ENCODE peak calls at places on chromosomes 13 and 19, in four cellular contexts. One of them, this sample, is unnamed. For H3K4me1 and H3K36me3, the result is how much of the 10 kb centered on the place peaks cover.

GRCh38 chr19:58387338-58388174 is 487 bp downstream of the RPS5 start:
- DNase-seq in IMR-90: no peak
- DNase-seq in aorta: no peak
- DNase-seq in CD4-positive, CD25-positive, alpha-beta regulatory T cell: no peak
- DNase-seq in this sample: no peak

GRCh38 chr13:33932765-33933406 is 114.9 kb downstream of the RFC3 start:
- DNase-seq in IMR-90: peak
- DNase-seq in aorta: no peak
- DNase-seq in CD4-positive, CD25-positive, alpha-beta regulatory T cell: no peak
- DNase-seq in this sample: no peak

GRCh38 chr13:39516140-39516539 is 86.9 kb downstream of the LHFPL6 start:
- DNase-seq in IMR-90: no peak
- DNase-seq in aorta: no peak
- DNase-seq in CD4-positive, CD25-positive, alpha-beta regulatory T cell: no peak
- DNase-seq in this sample: no peak

GRCh38 chr19:47068246-47068645 is 19.8 kb upstream of the TMEM160 start:
- DNase-seq in IMR-90: no peak
- DNase-seq in aorta: no peak
- DNase-seq in CD4-positive, CD25-positive, alpha-beta regulatory T cell: no peak
- DNase-seq in this sample: no peak

GRCh38 chr19:7500811-7501450 is 12.1 kb upstream of the PEX11G start:
- DNase-seq in IMR-90: peak
- DNase-seq in aorta: no peak
- DNase-seq in CD4-positive, CD25-positive, alpha-beta regulatory T cell: no peak
- DNase-seq in this sample: peak

GRCh38 chr13:112233716-112234115 is 142.4 kb upstream of the SPACA7 start:
- DNase-seq in IMR-90: no peak
- DNase-seq in aorta: no peak
- DNase-seq in CD4-positive, CD25-positive, alpha-beta regulatory T cell: no peak
- DNase-seq in this sample: no peak

GRCh38 chr19:49430678-49431329 is 5.6 kb downstream of the GFY start:
- DNase-seq in IMR-90: no peak
- DNase-seq in aorta: no peak
- DNase-seq in CD4-positive, CD25-positive, alpha-beta regulatory T cell: no peak
- DNase-seq in this sample: no peak

GRCh38 chr19:8926341-8926740 is 83.9 kb downstream of the MUC16 start:
- DNase-seq in IMR-90: no peak
- DNase-seq in aorta: no peak
- DNase-seq in CD4-positive, CD25-positive, alpha-beta regulatory T cell: no peak
- DNase-seq in this sample: no peak

GRCh38 chr19:8363803-8364771 is at the start of gene ANGPTL4:
- DNase-seq in IMR-90: peak
- DNase-seq in aorta: peak
- DNase-seq in CD4-positive, CD25-positive, alpha-beta regulatory T cell: peak
- DNase-seq in this sample: peak

GRCh38 chr13:108095036-108095435 is 120.3 kb downstream of the LIG4 start:
- DNase-seq in IMR-90: no peak
- DNase-seq in aorta: no peak
- DNase-seq in CD4-positive, CD25-positive, alpha-beta regulatory T cell: no peak
- DNase-seq in this sample: no peak

GRCh38 chr13:99796175-99796819 is 175.3 kb downstream of the ZIC5 start:
- DNase-seq in IMR-90: peak
- DNase-seq in aorta: no peak
- DNase-seq in CD4-positive, CD25-positive, alpha-beta regulatory T cell: no peak
- DNase-seq in this sample: peak

GRCh38 chr19:16496613-16496983 is 404 bp downstream of the C19orf44 start:
- DNase-seq in IMR-90: peak
- DNase-seq in aorta: no peak
- DNase-seq in CD4-positive, CD25-positive, alpha-beta regulatory T cell: no peak
- DNase-seq in this sample: peak

GRCh38 chr13:114130131-114130707 is 2.2 kb downstream of the RASA3 start:
- DNase-seq in IMR-90: no peak
- DNase-seq in aorta: peak
- DNase-seq in CD4-positive, CD25-positive, alpha-beta regulatory T cell: no peak
- DNase-seq in this sample: no peak

GRCh38 chr19:48994035-48994386 is 324 bp downstream of the RUVBL2 start:
- DNase-seq in IMR-90: no peak
- DNase-seq in aorta: no peak
- DNase-seq in CD4-positive, CD25-positive, alpha-beta regulatory T cell: no peak
- DNase-seq in this sample: no peak

GRCh38 chr19:56959211-56959610 is 118.7 kb upstream of the PEG3 start:
- DNase-seq in IMR-90: no peak
- DNase-seq in aorta: no peak
- DNase-seq in CD4-positive, CD25-positive, alpha-beta regulatory T cell: no peak
- DNase-seq in this sample: no peak

GRCh38 chr13:69761581-69761980 is 346.0 kb upstream of the ATXN8OS start:
- DNase-seq in IMR-90: no peak
- DNase-seq in aorta: no peak
- DNase-seq in CD4-positive, CD25-positive, alpha-beta regulatory T cell: no peak
- DNase-seq in this sample: no peak

GRCh38 chr13:113532156-113532806 is 41.8 kb upstream of the DCUN1D2 start:
- DNase-seq in IMR-90: peak
- DNase-seq in aorta: no peak
- DNase-seq in CD4-positive, CD25-positive, alpha-beta regulatory T cell: no peak
- DNase-seq in this sample: peak

GRCh38 chr19:45826934-45827333 is 11.8 kb upstream of the RSPH6A start:
- DNase-seq in IMR-90: no peak
- DNase-seq in aorta: no peak
- DNase-seq in CD4-positive, CD25-positive, alpha-beta regulatory T cell: no peak
- DNase-seq in this sample: no peak

GRCh38 chr19:6379744-6380143 is 4.0 kb upstream of the PSPN start:
- DNase-seq in IMR-90: no peak
- DNase-seq in aorta: no peak
- DNase-seq in CD4-positive, CD25-positive, alpha-beta regulatory T cell: no peak
- DNase-seq in this sample: no peak

GRCh38 chr13:58823701-58824100 is 1192.2 kb downstream of the PCDH17 start:
- DNase-seq in IMR-90: no peak
- DNase-seq in aorta: no peak
- DNase-seq in CD4-positive, CD25-positive, alpha-beta regulatory T cell: no peak
- DNase-seq in this sample: no peak

DNA sequence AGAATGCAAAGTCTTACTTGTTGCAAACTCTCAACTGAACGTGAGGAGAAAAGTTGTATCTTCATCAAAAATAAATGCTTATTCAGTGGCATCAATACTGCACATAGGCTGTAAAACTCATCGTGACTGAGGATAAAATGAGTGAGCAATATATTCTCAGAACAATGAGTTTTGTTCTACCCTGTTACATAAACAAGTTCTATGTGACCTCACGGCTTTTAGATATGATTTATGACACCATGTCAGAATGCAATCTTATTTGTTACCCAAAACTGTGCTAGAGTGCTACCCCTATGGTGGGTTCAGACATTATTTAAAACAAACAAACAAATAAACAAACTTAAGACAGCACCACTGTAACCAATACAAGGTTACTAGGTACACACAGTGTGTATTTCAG is 55.4 kb downstream of the FOXO1 start:
- DNase-seq in IMR-90: no peak
- DNase-seq in aorta: no peak
- DNase-seq in CD4-positive, CD25-positive, alpha-beta regulatory T cell: no peak
- DNase-seq in this sample: no peak
- H3K4me1 ChIP-seq in IMR-90: under half
- H3K4me1 ChIP-seq in aorta: under half
- H3K4me1 ChIP-seq in CD4-positive, CD25-positive, alpha-beta regulatory T cell: half or more
- H3K4me1 ChIP-seq in this sample: under half

GRCh38 chr13:61413572-61413971 is 2.1 kb downstream of the PCDH20 start:
- DNase-seq in IMR-90: no peak
- DNase-seq in aorta: no peak
- DNase-seq in CD4-positive, CD25-positive, alpha-beta regulatory T cell: no peak
- DNase-seq in this sample: peak

GRCh38 chr13:61414686-61415664 is 674 bp downstream of the PCDH20 start:
- DNase-seq in IMR-90: no peak
- DNase-seq in aorta: peak
- DNase-seq in CD4-positive, CD25-positive, alpha-beta regulatory T cell: no peak
- DNase-seq in this sample: peak

GRCh38 chr13:61417171-61417570 is 1.5 kb upstream of the PCDH20 start:
- DNase-seq in IMR-90: no peak
- DNase-seq in aorta: no peak
- DNase-seq in CD4-positive, CD25-positive, alpha-beta regulatory T cell: no peak
- DNase-seq in this sample: no peak

GRCh38 chr13:61414136-61414535 is 1.5 kb downstream of the PCDH20 start:
- DNase-seq in IMR-90: no peak
- DNase-seq in aorta: no peak
- DNase-seq in CD4-positive, CD25-positive, alpha-beta regulatory T cell: no peak
- DNase-seq in this sample: no peak

GRCh38 chr13:61415749-61416148 is at the start of gene PCDH20:
- DNase-seq in IMR-90: no peak
- DNase-seq in aorta: no peak
- DNase-seq in CD4-positive, CD25-positive, alpha-beta regulatory T cell: no peak
- DNase-seq in this sample: no peak
- H3K4me3 ChIP-seq in IMR-90: no peak
- H3K4me3 ChIP-seq in aorta: peak
- H3K4me3 ChIP-seq in CD4-positive, CD25-positive, alpha-beta regulatory T cell: no peak
- H3K4me3 ChIP-seq in this sample: peak

GRCh38 chr19:309206-309565 is 18.0 kb upstream of the PLPP2 start:
- DNase-seq in IMR-90: no peak
- DNase-seq in aorta: no peak
- DNase-seq in CD4-positive, CD25-positive, alpha-beta regulatory T cell: no peak
- DNase-seq in this sample: no peak
- H3K36me3 ChIP-seq in IMR-90: half or more
- H3K36me3 ChIP-seq in aorta: under half
- H3K36me3 ChIP-seq in CD4-positive, CD25-positive, alpha-beta regulatory T cell: under half
- H3K36me3 ChIP-seq in this sample: under half

GRCh38 chr19:4376245-4376990 is 23.9 kb downstream of the SH3GL1 start:
- DNase-seq in IMR-90: no peak
- DNase-seq in aorta: no peak
- DNase-seq in CD4-positive, CD25-positive, alpha-beta regulatory T cell: no peak
- DNase-seq in this sample: no peak
- H3K4me1 ChIP-seq in IMR-90: half or more
- H3K4me1 ChIP-seq in aorta: under half
- H3K4me1 ChIP-seq in CD4-positive, CD25-positive, alpha-beta regulatory T cell: half or more
- H3K4me1 ChIP-seq in this sample: under half

DNA sequence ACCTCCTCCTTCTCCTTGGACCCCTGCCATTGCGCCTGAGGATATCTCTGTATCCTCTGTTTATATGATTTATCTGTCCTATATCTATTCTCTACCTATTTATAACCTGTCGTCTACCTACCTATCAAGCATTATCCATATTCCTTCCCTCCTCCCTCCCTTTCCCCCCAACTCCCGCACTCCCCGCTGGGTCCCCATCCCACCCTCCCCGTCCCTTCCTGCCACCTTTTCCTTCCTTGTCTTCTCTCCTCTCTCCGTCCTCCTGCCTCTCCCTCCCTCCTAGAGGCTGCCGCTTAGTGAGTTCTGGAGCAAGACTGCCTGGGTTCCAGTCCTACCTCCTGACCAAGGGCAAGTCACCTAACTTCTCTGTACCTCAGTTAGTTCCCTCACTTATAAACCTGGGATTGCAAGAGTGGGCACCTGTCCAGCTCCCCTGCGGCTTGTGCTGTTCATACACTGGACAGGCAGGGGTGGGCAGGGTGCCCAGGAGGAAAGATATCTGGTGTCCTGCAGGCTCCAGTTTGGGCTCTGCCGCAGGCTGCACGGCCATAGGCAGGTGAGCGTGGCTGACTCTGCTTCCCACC is 16.1 kb downstream of the TTYH1 start:
- DNase-seq in IMR-90: peak
- DNase-seq in aorta: no peak
- DNase-seq in CD4-positive, CD25-positive, alpha-beta regulatory T cell: no peak
- DNase-seq in this sample: no peak
- H3K4me3 ChIP-seq in IMR-90: no peak
- H3K4me3 ChIP-seq in aorta: no peak
- H3K4me3 ChIP-seq in CD4-positive, CD25-positive, alpha-beta regulatory T cell: no peak
- H3K4me3 ChIP-seq in this sample: peak

DNA sequence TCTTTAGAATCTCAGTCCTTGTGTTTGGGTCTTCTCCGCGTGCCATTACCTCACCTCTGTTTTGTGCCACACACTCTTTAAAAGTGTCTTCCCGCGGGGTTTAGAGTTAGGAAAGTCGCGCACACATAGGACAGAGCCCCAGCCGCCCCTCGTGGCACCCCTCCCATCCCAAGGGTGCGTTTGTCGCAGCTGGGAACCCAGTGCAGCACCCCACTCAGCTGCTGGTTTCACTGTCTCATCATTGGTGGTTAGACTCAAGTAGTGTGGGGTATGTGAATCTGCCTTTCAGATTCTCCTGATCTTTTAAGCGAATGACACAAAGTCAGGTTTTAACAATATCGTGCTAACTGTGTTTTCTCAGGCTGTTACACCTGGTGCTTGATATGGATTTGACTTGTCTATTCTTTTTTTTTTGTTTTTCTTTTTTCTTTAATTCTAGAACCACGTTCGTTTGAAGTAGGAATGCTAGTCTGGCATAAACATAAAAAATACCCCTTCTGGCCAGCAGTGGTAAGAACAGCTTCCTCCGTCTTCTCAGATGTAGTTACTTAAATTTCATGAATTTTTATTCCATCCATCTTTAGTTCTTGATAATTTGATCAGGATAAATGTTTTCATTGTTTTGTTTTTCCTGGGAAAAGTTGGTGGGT is 19.5 kb upstream of the NDUFS7 start:
- DNase-seq in IMR-90: peak
- DNase-seq in aorta: no peak
- DNase-seq in CD4-positive, CD25-positive, alpha-beta regulatory T cell: no peak
- DNase-seq in this sample: peak
- H3K36me3 ChIP-seq in IMR-90: under half
- H3K36me3 ChIP-seq in aorta: under half
- H3K36me3 ChIP-seq in CD4-positive, CD25-positive, alpha-beta regulatory T cell: under half
- H3K36me3 ChIP-seq in this sample: under half